ENCODE peak calls at places on chromosome 14, in five cellular contexts. K is neural progenitor cell, E is GM12878, D is GM23338, M is mammary epithelial cell. P is an unnamed sample.

GRCh38 chr14:76767681-76768055 is 6.4 kb downstream of the VASH1 start:
- DNase-seq in E (no peak), D (no peak), M (no peak), K (no peak), P (no peak)

GRCh38 chr14:75306917-75307699 is 28.5 kb downstream of the FOS start:
- DNase-seq in K (peak; percentile 39), D (peak; percentile 41), M (peak; percentile 30), E (no peak), P (peak; percentile 87)

GRCh38 chr14:73237219-73237785 is at the start of gene PAPLN:
- DNase-seq in M (peak; percentile 20), E (no peak), K (peak; percentile 61), D (peak; percentile 65), P (no peak)

GRCh38 chr14:57818511-57818910 is 47.4 kb downstream of the SLC35F4 start:
- DNase-seq in M (no peak), D (no peak), K (no peak), E (no peak), P (no peak)

GRCh38 chr14:75283162-75283883 is 4.7 kb downstream of the FOS start:
- DNase-seq in M (peak; percentile 44), K (no peak), D (peak; percentile 51), E (no peak), P (no peak)

GRCh38 chr14:76918751-76919421 is 92.7 kb downstream of the LRRC74A start:
- DNase-seq in M (peak; percentile 96), D (peak; percentile 75), K (peak; percentile 76), E (no peak), P (no peak)

GRCh38 chr14:100673085-100673806 is 53.4 kb upstream of the DLK1 start:
- DNase-seq in D (peak; percentile 72), E (no peak), K (peak; percentile 76), M (no peak), P (no peak)

GRCh38 chr14:61119006-61119405 is 138.0 kb downstream of the SLC38A6 start:
- DNase-seq in D (peak; percentile 63), E (no peak), K (peak; percentile 15), M (no peak), P (no peak)

GRCh38 chr14:58713677-58714076 is 75.9 kb downstream of the DACT1 start:
- DNase-seq in D (no peak), K (no peak), E (no peak), M (no peak), P (no peak)

GRCh38 chr14:36028218-36028617 is 148.3 kb downstream of the PTCSC3 start:
- DNase-seq in E (no peak), D (peak; percentile 69), K (no peak), M (peak; percentile 1), P (peak; percentile 19)

GRCh38 chr14:99879401-99880295 is 86.4 kb downstream of the EML1 start:
- DNase-seq in D (no peak), M (peak; percentile 28), E (no peak), K (no peak), P (no peak)

GRCh38 chr14:43621282-43621681 is 885.8 kb downstream of the FSCB start:
- DNase-seq in D (no peak), E (no peak), K (no peak), M (peak; percentile 37), P (no peak)

GRCh38 chr14:102316048-102316745 is 3.3 kb upstream of the ZNF839 start:
- DNase-seq in K (peak; percentile 67), D (no peak), M (peak; percentile 52), E (no peak), P (peak; percentile 34)

GRCh38 chr14:58557242-58557641 is 80.5 kb upstream of the DACT1 start:
- DNase-seq in K (peak; percentile 17), E (no peak), M (no peak), D (no peak), P (no peak)

GRCh38 chr14:64503434-64504309 is at the start of gene ZBTB25:
- DNase-seq in M (peak; percentile 89), E (peak; percentile 83), D (peak; percentile 95), K (peak; percentile 96), P (peak; percentile 92)

GRCh38 chr14:95503365-95504134 is 12.9 kb downstream of the SYNE3 start:
- DNase-seq in M (no peak), D (no peak), K (no peak), E (peak; percentile 74), P (no peak)

GRCh38 chr14:35506927-35507326 is 27.0 kb upstream of the INSM2 start:
- DNase-seq in E (no peak), M (no peak), D (no peak), K (no peak), P (no peak)

GRCh38 chr14:50489851-50490250 is 42.5 kb downstream of the MAP4K5 start:
- DNase-seq in E (no peak), M (no peak), D (peak; percentile 4), K (no peak), P (no peak)

GRCh38 chr14:95200404-95200803 is 43.1 kb upstream of the DICER1 start:
- DNase-seq in E (no peak), D (no peak), M (no peak), K (no peak), P (no peak)

GRCh38 chr14:72560331-72560730 is 333.6 kb downstream of the DPF3 start:
- DNase-seq in E (no peak), D (no peak), M (no peak), K (no peak), P (no peak)

GRCh38 chr14:50082784-50083466 is 33.4 kb downstream of the VCPKMT start:
- DNase-seq in M (peak; percentile 94), E (peak; percentile 92), K (no peak), D (no peak), P (peak; percentile 58)

GRCh38 chr14:34710744-34711143 is 3.6 kb downstream of the CFL2 start:
- DNase-seq in E (no peak), K (no peak), M (no peak), D (no peak), P (no peak)

GRCh38 chr14:53938126-53938671 is 18.4 kb downstream of the BMP4 start:
- DNase-seq in D (no peak), K (no peak), M (no peak), E (no peak), P (no peak)

GRCh38 chr14:95980402-95980801 is 58.8 kb upstream of the C14orf132 start:
- DNase-seq in D (peak; percentile 66), K (no peak), M (no peak), E (no peak), P (no peak)

GRCh38 chr14:64812412-64812811 is 67.3 kb downstream of the SPTB start:
- DNase-seq in M (peak; percentile 61), E (no peak), D (peak; percentile 90), K (peak; percentile 43), P (peak; percentile 16)

GRCh38 chr14:99190696-99191662 is 81.0 kb downstream of the BCL11B start:
- DNase-seq in E (no peak), D (peak; percentile 35), K (no peak), M (peak; percentile 8), P (no peak)

GRCh38 chr14:58907803-58908202 is 270.0 kb downstream of the DACT1 start:
- DNase-seq in E (no peak), D (no peak), M (peak; percentile 59), K (no peak), P (no peak)

GRCh38 chr14:97137705-97138104 is 340.5 kb downstream of the VRK1 start:
- DNase-seq in D (no peak), E (no peak), M (no peak), K (no peak), P (no peak)
- H2AFZ ChIP-seq in D (no peak overlapping the region), E (no peak overlapping the region), M (no peak overlapping the region), K (no peak overlapping the region), P (no peak overlapping the region)

DNA sequence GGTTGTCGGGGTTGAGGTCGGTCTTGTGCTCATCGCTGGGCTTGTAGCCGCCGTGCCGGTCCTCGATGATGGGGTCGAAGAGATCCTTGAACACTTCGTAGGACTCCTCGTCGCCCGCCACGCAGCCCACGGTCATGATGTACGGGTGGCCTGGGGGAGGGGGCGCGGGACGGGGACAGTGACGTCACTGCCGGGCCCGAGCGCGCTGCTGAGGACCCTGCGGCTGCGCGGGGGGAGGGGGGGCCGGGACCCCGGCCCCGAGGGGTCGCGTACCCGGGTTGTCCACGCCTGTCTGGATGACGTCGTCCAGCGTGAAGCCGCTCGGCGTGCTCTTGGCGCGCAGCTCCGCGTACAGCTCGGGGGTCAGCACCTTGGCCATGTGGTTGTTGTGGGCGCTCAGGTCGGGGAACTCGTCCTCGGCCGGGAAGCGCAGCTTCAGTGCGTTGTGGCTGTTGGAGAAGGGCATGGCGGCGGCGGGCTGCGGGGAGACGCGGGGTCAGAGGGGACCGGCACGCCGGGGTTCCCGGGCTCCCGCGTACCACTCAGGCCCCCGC is 525 bp downstream of the CKB start:
- DNase-seq in M (no peak), E (no peak), K (peak; percentile 66), D (peak; percentile 57), P (no peak)
- H2AFZ ChIP-seq in M (peak overlapping the region; percentile 23), E (no peak overlapping the region), K (no peak overlapping the region), D (no peak overlapping the region), P (no peak overlapping the region)

GRCh38 chr14:23881292-23881691 is 72.3 kb upstream of the DHRS4 start:
- DNase-seq in E (no peak), K (no peak), M (no peak), D (no peak), P (no peak)
- H2AFZ ChIP-seq in E (no peak overlapping the region), K (no peak overlapping the region), M (no peak overlapping the region), D (peak overlapping the region; percentile 20), P (no peak overlapping the region)

GRCh38 chr14:86022031-86022629 is 492.2 kb downstream of the FLRT2 start:
- DNase-seq in D (no peak), M (no peak), E (no peak), K (no peak), P (no peak)
- H2AFZ ChIP-seq in D (no peak overlapping the region), M (no peak overlapping the region), E (no peak overlapping the region), K (no peak overlapping the region), P (no peak overlapping the region)

GRCh38 chr14:39228044-39228443 is 5.7 kb upstream of the MIA2 start:
- DNase-seq in M (no peak), E (no peak), D (no peak), K (no peak), P (no peak)

GRCh38 chr14:39230416-39230815 is 3.3 kb upstream of the MIA2 start:
- DNase-seq in D (no peak), M (no peak), K (no peak), E (no peak), P (no peak)

GRCh38 chr14:39229222-39229543 is 4.5 kb upstream of the MIA2 start:
- DNase-seq in M (no peak), K (no peak), D (no peak), E (no peak), P (peak; percentile 2)

GRCh38 chr14:39228509-39229221 is 5.0 kb upstream of the MIA2 start:
- DNase-seq in D (no peak), E (no peak), M (no peak), K (no peak), P (no peak)

GRCh38 chr14:39229601-39230110 is 4.1 kb upstream of the MIA2 start:
- DNase-seq in K (no peak), E (no peak), M (no peak), D (no peak), P (no peak)
- H2AFZ ChIP-seq in K (peak overlapping the region; percentile 52), E (no peak overlapping the region), M (no peak overlapping the region), D (peak overlapping the region; percentile 57), P (peak overlapping the region; percentile 12)

GRCh38 chr14:69839661-69840060 is 39.6 kb upstream of the SMOC1 start:
- DNase-seq in K (no peak), M (no peak), D (no peak), E (no peak), P (no peak)

GRCh38 chr14:69845787-69846186 is 33.4 kb upstream of the SMOC1 start:
- DNase-seq in M (peak; percentile 29), K (no peak), D (no peak), E (no peak), P (no peak)

GRCh38 chr14:69844171-69844570 is 35.0 kb upstream of the SMOC1 start:
- DNase-seq in D (no peak), K (no peak), M (no peak), E (no peak), P (no peak)

GRCh38 chr14:69845050-69845581 is 34.1 kb upstream of the SMOC1 start:
- DNase-seq in D (no peak), M (no peak), K (no peak), E (no peak), P (no peak)

GRCh38 chr14:69842671-69843407 is 36.4 kb upstream of the SMOC1 start:
- DNase-seq in K (peak; percentile 93), D (no peak), E (no peak), M (no peak), P (no peak)
- H2AFZ ChIP-seq in K (no peak overlapping the region), D (peak overlapping the region; percentile 90), E (no peak overlapping the region), M (peak overlapping the region; percentile 30), P (no peak overlapping the region)